ENCODE peak calls at places on chromosomes 4 and X, in four cellular contexts. Q, B, O and Z are unnamed samples.

GRCh38 chr4:66357316-66357715 is 687.0 kb upstream of the EPHA5 start:
- DNase-seq in Q (no peak), B (no peak), O (no peak), Z (no peak)

GRCh38 chrX:54066841-54067240 is 22.6 kb upstream of the PHF8 start:
- DNase-seq in Q (no peak), B (no peak), O (no peak), Z (no peak)

GRCh38 chr4:176789955-176790354 is 2.8 kb downstream of the VEGFC start:
- DNase-seq in Q (no peak), B (no peak), O (peak), Z (no peak)

GRCh38 chrX:109336141-109336540 is 145.7 kb downstream of the GUCY2F start:
- DNase-seq in Q (no peak), B (no peak), O (no peak), Z (no peak)

GRCh38 chrX:22686138-22686541 is 313.6 kb upstream of the DDX53 start:
- DNase-seq in Q (no peak), B (no peak), O (no peak), Z (peak)

GRCh38 chrX:123923211-123923610 is 38.3 kb upstream of the STAG2 start:
- DNase-seq in Q (no peak), B (no peak), O (no peak), Z (no peak)

GRCh38 chrX:57227691-57228090 is 58.8 kb upstream of the FAAH2 start:
- DNase-seq in Q (peak), B (no peak), O (no peak), Z (no peak)

GRCh38 chr4:3468804-3469203 is 5.7 kb downstream of the DOK7 start:
- DNase-seq in Q (no peak), B (no peak), O (no peak), Z (no peak)

GRCh38 chrX:135528756-135529155 is 8.3 kb downstream of the INTS6L start:
- DNase-seq in Q (no peak), B (no peak), O (no peak), Z (no peak)

GRCh38 chrX:140123446-140123845 is 158.1 kb upstream of the CXorf66 start:
- DNase-seq in Q (no peak), B (no peak), O (no peak), Z (no peak)

GRCh38 chr4:26384380-26385057 is 63.7 kb downstream of the RBPJ start:
- DNase-seq in Q (no peak), B (no peak), O (no peak), Z (no peak)

GRCh38 chrX:70656304-70656703 is 211.7 kb downstream of the DLG3 start:
- DNase-seq in Q (no peak), B (no peak), O (no peak), Z (no peak)

GRCh38 chrX:106415276-106415895 is 196.4 kb upstream of the RADX start:
- DNase-seq in Q (no peak), B (no peak), O (peak), Z (no peak)

GRCh38 chrX:73913580-73913979 is 350.6 kb downstream of the CHIC1 start:
- DNase-seq in Q (no peak), B (no peak), O (no peak), Z (peak)

GRCh38 chr4:2417196-2417764 is 1.2 kb downstream of the ZFYVE28 start:
- DNase-seq in Q (peak), B (no peak), O (no peak), Z (no peak)

GRCh38 chrX:45784590-45784989 is 583.9 kb upstream of the DIPK2B start:
- DNase-seq in Q (no peak), B (no peak), O (no peak), Z (no peak)

GRCh38 chr4:37826282-37827029 is at the start of gene PGM2:
- DNase-seq in Q (peak), B (peak), O (peak), Z (peak)

GRCh38 chr4:1772869-1773538 is 20.1 kb upstream of the FGFR3 start:
- DNase-seq in Q (no peak), B (no peak), O (no peak), Z (no peak)

GRCh38 chrX:9847071-9847470 is 60.8 kb downstream of the SHROOM2 start:
- DNase-seq in Q (no peak), B (no peak), O (no peak), Z (no peak)

GRCh38 chr4:121062466-121062975 is 9.8 kb downstream of the NDNF start:
- DNase-seq in Q (no peak), B (no peak), O (no peak), Z (no peak)